ENCODE peak calls at places on chromosomes 13 and 19, in four cellular contexts. One of them, this sample, is unnamed.

GRCh38 chr19:246551-246950 is 44.7 kb downstream of the PLPP2 start:
- DNase-seq in K562: no peak
- DNase-seq in HCT116: no peak
- DNase-seq in HepG2: no peak
- DNase-seq in this sample: peak; percentile 5

GRCh38 chr13:18992791-18993190 is 188.8 kb downstream of the TUBA3C start:
- DNase-seq in HepG2: no peak
- DNase-seq in HCT116: no peak
- DNase-seq in K562: no peak
- DNase-seq in this sample: no peak

GRCh38 chr19:31905980-31906948 is 439.1 kb upstream of the ZNF507 start:
- DNase-seq in HCT116: no peak
- DNase-seq in K562: no peak
- DNase-seq in HepG2: no peak
- DNase-seq in this sample: no peak

GRCh38 chr13:98847780-98848179 is 95.3 kb upstream of the SLC15A1 start:
- DNase-seq in HepG2: no peak
- DNase-seq in K562: peak; percentile 24
- DNase-seq in HCT116: no peak
- DNase-seq in this sample: no peak

GRCh38 chr19:6801397-6802086 is 29.0 kb downstream of the VAV1 start:
- DNase-seq in HepG2: no peak
- DNase-seq in K562: peak; percentile 36
- DNase-seq in HCT116: peak; percentile 56
- DNase-seq in this sample: peak; percentile 32

GRCh38 chr13:110503037-110503901 is 58.3 kb downstream of the RAB20 start:
- DNase-seq in K562: peak; percentile 25
- DNase-seq in HepG2: no peak
- DNase-seq in HCT116: no peak
- DNase-seq in this sample: no peak

GRCh38 chr19:47573076-47574026 is at the start of gene ZNF541:
- DNase-seq in K562: peak; percentile 57
- DNase-seq in HepG2: no peak
- DNase-seq in HCT116: no peak
- DNase-seq in this sample: peak; percentile 88

GRCh38 chr13:31761951-31762350 is 22.6 kb downstream of the RXFP2 start:
- DNase-seq in HCT116: no peak
- DNase-seq in K562: no peak
- DNase-seq in HepG2: no peak
- DNase-seq in this sample: no peak

GRCh38 chr13:108326318-108326717 is 56.8 kb downstream of the TNFSF13B start:
- DNase-seq in HepG2: peak; percentile 13
- DNase-seq in K562: no peak
- DNase-seq in HCT116: no peak
- DNase-seq in this sample: no peak

GRCh38 chr19:9991425-9992191 is 18.7 kb downstream of the COL5A3 start:
- DNase-seq in HCT116: no peak
- DNase-seq in K562: no peak
- DNase-seq in HepG2: no peak
- DNase-seq in this sample: no peak

GRCh38 chr19:8423821-8424223 is 10.7 kb downstream of the MARCHF2 start:
- DNase-seq in HepG2: peak; percentile 93
- DNase-seq in HCT116: peak; percentile 85
- DNase-seq in K562: peak; percentile 78
- DNase-seq in this sample: peak; percentile 66

GRCh38 chr13:41365636-41366035 is 54.6 kb downstream of the NAA16 start:
- DNase-seq in K562: no peak
- DNase-seq in HCT116: no peak
- DNase-seq in HepG2: no peak
- DNase-seq in this sample: no peak

GRCh38 chr19:38685666-38686529 is 38.4 kb downstream of the ACTN4 start:
- DNase-seq in K562: no peak
- DNase-seq in HCT116: peak; percentile 28
- DNase-seq in HepG2: peak; percentile 65
- DNase-seq in this sample: peak; percentile 56

GRCh38 chr13:49776871-49777270 is 15.6 kb downstream of the KPNA3 start:
- DNase-seq in HepG2: no peak
- DNase-seq in K562: no peak
- DNase-seq in HCT116: no peak
- DNase-seq in this sample: no peak

GRCh38 chr19:49061445-49061844 is 3.2 kb downstream of the NTF4 start:
- DNase-seq in K562: peak; percentile 20
- DNase-seq in HepG2: no peak
- DNase-seq in HCT116: no peak
- DNase-seq in this sample: peak; percentile 31

GRCh38 chr19:8451885-8452284 is 7.1 kb downstream of the HNRNPM start:
- DNase-seq in HepG2: peak; percentile 28
- DNase-seq in HCT116: no peak
- DNase-seq in K562: no peak
- DNase-seq in this sample: no peak

GRCh38 chr13:50435011-50435410 is 408.5 kb downstream of the DLEU7 start:
- DNase-seq in HepG2: no peak
- DNase-seq in K562: no peak
- DNase-seq in HCT116: no peak
- DNase-seq in this sample: no peak

GRCh38 chr19:33429891-33430673 is 56.6 kb downstream of the CEBPG start:
- DNase-seq in HCT116: no peak
- DNase-seq in HepG2: no peak
- DNase-seq in K562: no peak
- DNase-seq in this sample: no peak

GRCh38 chr19:2083174-2083854 is 12.8 kb downstream of the MOB3A start:
- DNase-seq in K562: no peak
- DNase-seq in HCT116: no peak
- DNase-seq in HepG2: no peak
- DNase-seq in this sample: peak; percentile 23

GRCh38 chr13:94243551-94243950 is 235.9 kb downstream of the DCT start:
- DNase-seq in K562: no peak
- DNase-seq in HCT116: no peak
- DNase-seq in HepG2: no peak
- DNase-seq in this sample: no peak

GRCh38 chr19:37977992-37978391 is 71.0 kb downstream of the SIPA1L3 start:
- DNase-seq in K562: no peak
- DNase-seq in HCT116: no peak
- DNase-seq in HepG2: no peak
- DNase-seq in this sample: no peak

GRCh38 chr19:9348671-9349070 is 14.1 kb upstream of the ZNF177 start:
- DNase-seq in HepG2: no peak
- DNase-seq in K562: no peak
- DNase-seq in HCT116: no peak
- DNase-seq in this sample: no peak

GRCh38 chr13:107185889-107186288 is 618.0 kb upstream of the ARGLU1 start:
- DNase-seq in K562: no peak
- DNase-seq in HepG2: no peak
- DNase-seq in HCT116: no peak
- DNase-seq in this sample: no peak

GRCh38 chr13:108895220-108895704 is 265.9 kb downstream of the MYO16 start:
- DNase-seq in HepG2: peak; percentile 36
- DNase-seq in HCT116: no peak
- DNase-seq in K562: no peak
- DNase-seq in this sample: peak; percentile 38

GRCh38 chr13:37701972-37702371 is 103.4 kb upstream of the POSTN start:
- DNase-seq in HepG2: no peak
- DNase-seq in HCT116: no peak
- DNase-seq in K562: no peak
- DNase-seq in this sample: no peak

GRCh38 chr13:98050041-98050466 is 92.8 kb upstream of the FARP1 start:
- DNase-seq in K562: no peak
- DNase-seq in HCT116: no peak
- DNase-seq in HepG2: peak; percentile 78
- DNase-seq in this sample: peak; percentile 38

GRCh38 chr19:33434886-33435705 is 61.6 kb downstream of the CEBPG start:
- DNase-seq in K562: no peak
- DNase-seq in HepG2: no peak
- DNase-seq in HCT116: no peak
- DNase-seq in this sample: peak; percentile 90

GRCh38 chr19:22532388-22533310 is 101.5 kb upstream of the ZNF492 start:
- DNase-seq in HepG2: no peak
- DNase-seq in HCT116: no peak
- DNase-seq in K562: no peak
- DNase-seq in this sample: no peak

GRCh38 chr13:20616059-20616797 is 49.3 kb downstream of the IFT88 start:
- DNase-seq in HepG2: no peak
- DNase-seq in K562: no peak
- DNase-seq in HCT116: no peak
- DNase-seq in this sample: no peak

GRCh38 chr19:2039959-2040646 is 10.9 kb downstream of the MKNK2 start:
- DNase-seq in HepG2: no peak
- DNase-seq in K562: no peak
- DNase-seq in HCT116: no peak
- DNase-seq in this sample: no peak

GRCh38 chr13:76656056-76656455 is 230.1 kb downstream of the KCTD12 start:
- DNase-seq in HepG2: no peak
- DNase-seq in HCT116: no peak
- DNase-seq in K562: no peak
- DNase-seq in this sample: no peak

GRCh38 chr13:36190771-36191170 is 23.6 kb downstream of the SOHLH2 start:
- DNase-seq in HCT116: no peak
- DNase-seq in HepG2: no peak
- DNase-seq in K562: no peak
- DNase-seq in this sample: no peak

GRCh38 chr19:55585658-55586339 is 5.2 kb upstream of the ZNF579 start:
- DNase-seq in HepG2: peak; percentile 76
- DNase-seq in HCT116: no peak
- DNase-seq in K562: peak; percentile 52
- DNase-seq in this sample: peak; percentile 93
- TF ChIP-seq ELF1 in HepG2: no peak
- TF ChIP-seq ELF1 in HCT116: no peak
- TF ChIP-seq ELF1 in K562: no peak
- TF ChIP-seq ELF1 in this sample: no peak

GRCh38 chr19:53910170-53910518 is 1.1 kb downstream of the CACNG7 start:
- DNase-seq in K562: no peak
- DNase-seq in HCT116: no peak
- DNase-seq in HepG2: no peak
- DNase-seq in this sample: peak; percentile 78

GRCh38 chr19:53909471-53910169 is 542 bp downstream of the CACNG7 start:
- DNase-seq in K562: no peak
- DNase-seq in HepG2: no peak
- DNase-seq in HCT116: no peak
- DNase-seq in this sample: no peak

GRCh38 chr19:53916004-53916403 is 6.9 kb downstream of the CACNG7 start:
- DNase-seq in K562: no peak
- DNase-seq in HCT116: no peak
- DNase-seq in HepG2: no peak
- DNase-seq in this sample: no peak

GRCh38 chr19:53915000-53915399 is 5.9 kb downstream of the CACNG7 start:
- DNase-seq in K562: peak; percentile 86
- DNase-seq in HepG2: no peak
- DNase-seq in HCT116: no peak
- DNase-seq in this sample: peak; percentile 76

DNA sequence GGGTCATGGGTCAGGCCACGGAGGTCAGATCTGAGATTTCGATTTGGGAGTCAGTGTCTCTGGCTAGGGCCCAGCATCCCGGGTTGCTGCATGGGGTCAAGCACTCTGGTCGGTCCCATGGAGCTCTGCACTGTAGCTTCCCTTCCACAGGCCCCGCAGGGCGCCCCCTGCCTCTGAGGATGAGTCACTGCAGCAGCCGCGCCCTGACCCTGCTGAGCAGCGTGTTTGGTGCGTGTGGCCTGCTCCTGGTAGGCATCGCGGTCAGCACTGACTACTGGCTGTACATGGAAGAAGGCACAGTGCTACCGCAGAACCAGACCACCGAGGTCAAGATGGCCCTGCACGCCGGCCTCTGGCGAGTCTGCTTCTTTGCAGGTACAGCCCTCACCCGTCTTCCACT is 3.6 kb downstream of the CACNG7 start:
- DNase-seq in HepG2: no peak
- DNase-seq in K562: peak; percentile 70
- DNase-seq in HCT116: no peak
- DNase-seq in this sample: peak; percentile 62
- TF ChIP-seq ELF1 in HepG2: no peak
- TF ChIP-seq ELF1 in K562: no peak
- TF ChIP-seq ELF1 in HCT116: no peak
- TF ChIP-seq ELF1 in this sample: no peak

GRCh38 chr19:18388328-18389094 is 2.6 kb downstream of the GDF15 start:
- DNase-seq in HepG2: peak; percentile 52
- DNase-seq in K562: peak; percentile 88
- DNase-seq in HCT116: no peak
- DNase-seq in this sample: peak; percentile 98

GRCh38 chr19:18387395-18387794 is 1.4 kb downstream of the GDF15 start:
- DNase-seq in HCT116: no peak
- DNase-seq in K562: peak; percentile 10
- DNase-seq in HepG2: no peak
- DNase-seq in this sample: no peak

GRCh38 chr19:18389736-18390074 is 3.7 kb downstream of the GDF15 start:
- DNase-seq in HepG2: no peak
- DNase-seq in HCT116: no peak
- DNase-seq in K562: no peak
- DNase-seq in this sample: no peak

GRCh38 chr19:18390075-18390909 is 4.3 kb downstream of the GDF15 start:
- DNase-seq in HepG2: no peak
- DNase-seq in K562: no peak
- DNase-seq in HCT116: no peak
- DNase-seq in this sample: no peak

DNA sequence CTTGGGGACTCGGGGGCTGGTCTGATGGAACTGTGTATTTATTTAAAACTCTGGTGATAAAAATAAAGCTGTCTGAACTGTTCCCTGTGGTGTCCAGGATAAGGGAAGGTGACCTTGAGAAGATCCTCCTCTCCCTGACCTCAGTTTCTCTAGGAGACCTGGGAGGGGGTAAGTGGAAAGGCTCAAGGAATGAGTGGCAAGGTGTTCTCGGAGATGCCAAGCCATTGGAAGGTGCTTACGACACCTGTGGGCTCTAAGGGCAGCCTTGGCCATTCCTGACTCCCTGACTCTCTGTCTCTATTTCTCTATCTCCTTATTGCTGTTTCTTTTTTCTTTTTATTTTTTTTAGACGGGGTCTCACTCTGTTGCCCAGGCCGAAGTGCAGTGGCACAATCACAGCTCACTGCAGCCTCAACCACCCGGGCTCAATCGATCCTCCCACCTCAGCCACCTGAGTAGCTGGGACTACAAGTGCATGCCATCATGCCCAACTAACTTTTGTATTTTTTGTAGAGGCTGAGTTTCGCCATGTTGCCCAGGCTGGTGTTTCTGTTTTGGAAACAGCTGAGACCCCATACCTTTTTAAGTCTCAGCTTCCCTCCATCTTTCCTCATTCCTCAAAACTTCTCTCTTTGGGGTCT is 3.3 kb downstream of the GDF15 start:
- DNase-seq in HCT116: no peak
- DNase-seq in K562: peak; percentile 15
- DNase-seq in HepG2: no peak
- DNase-seq in this sample: no peak
- TF ChIP-seq ELF1 in HCT116: no peak
- TF ChIP-seq ELF1 in K562: no peak
- TF ChIP-seq ELF1 in HepG2: no peak
- TF ChIP-seq ELF1 in this sample: no peak

DNA sequence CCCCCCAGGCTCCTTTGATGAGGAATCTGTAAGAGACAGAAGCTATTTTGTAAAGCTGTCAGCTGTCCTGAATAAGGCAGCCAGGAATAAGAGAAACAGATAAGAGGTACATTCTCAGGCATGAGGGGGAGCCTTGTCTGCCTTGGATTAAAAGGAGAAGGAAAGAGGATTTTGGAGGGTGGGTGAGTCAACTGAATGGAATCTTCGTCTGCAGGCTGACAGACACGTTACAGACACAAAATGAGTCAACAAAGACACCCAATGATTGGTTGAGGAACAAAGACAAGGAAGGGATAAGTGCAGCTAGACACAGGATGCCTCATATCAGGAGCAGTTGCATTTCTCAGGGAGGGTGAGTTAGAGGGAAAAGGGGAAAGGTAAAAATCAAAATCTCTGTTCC is 162.5 kb downstream of the OLFM4 start:
- DNase-seq in HCT116: no peak
- DNase-seq in HepG2: no peak
- DNase-seq in K562: no peak
- DNase-seq in this sample: no peak
- TF ChIP-seq ELF1 in HCT116: no peak
- TF ChIP-seq ELF1 in HepG2: no peak
- TF ChIP-seq ELF1 in K562: no peak
- TF ChIP-seq ELF1 in this sample: no peak